ENCODE peak calls at places on chromosome 11, in four cellular contexts. B is K562, K is WTC11, Y is HepG2. I is an unnamed sample.

GRCh38 chr11:6402561-6402981 is 12.3 kb downstream of the SMPD1 start:
- DNase-seq in B (no peak), K (no peak), Y (no peak), I (peak)

GRCh38 chr11:30876656-30877371 is 290.7 kb upstream of the MPPED2 start:
- DNase-seq in B (no peak), K (no peak), Y (no peak), I (no peak)

GRCh38 chr11:70191495-70192140 is 11.5 kb upstream of the FADD start:
- DNase-seq in B (peak), Y (peak), K (peak), I (no peak)

GRCh38 chr11:101583180-101584128 is at the start of gene TRPC6:
- DNase-seq in K (peak), Y (no peak), B (no peak), I (no peak)

GRCh38 chr11:31809543-31809856 is 1.6 kb downstream of the PAX6 start:
- DNase-seq in B (no peak), K (no peak), Y (no peak), I (no peak)

GRCh38 chr11:113447621-113448310 is 27.4 kb downstream of the DRD2 start:
- DNase-seq in K (no peak), B (no peak), Y (no peak), I (no peak)

GRCh38 chr11:88354909-88355308 is 17.4 kb upstream of the CTSC start:
- DNase-seq in Y (no peak), K (no peak), B (no peak), I (peak)

GRCh38 chr11:125934473-125934872 is 11.4 kb upstream of the VSIG10L2 start:
- DNase-seq in K (no peak), Y (no peak), B (no peak), I (no peak)

GRCh38 chr11:33598426-33599069 is 102.1 kb downstream of the C11orf91 start:
- DNase-seq in Y (no peak), B (no peak), K (peak), I (no peak)

GRCh38 chr11:47908198-47908597 is 60.0 kb upstream of the NUP160 start:
- DNase-seq in B (no peak), Y (no peak), K (no peak), I (no peak)

GRCh38 chr11:44968510-44968909 is 17.8 kb upstream of the TP53I11 start:
- DNase-seq in Y (no peak), K (no peak), B (no peak), I (no peak)

GRCh38 chr11:47797633-47798032 is 30.5 kb upstream of the FNBP4 start:
- DNase-seq in K (no peak), Y (no peak), B (no peak), I (no peak)

GRCh38 chr11:10418259-10418949 is 36.7 kb upstream of the AMPD3 start:
- DNase-seq in Y (no peak), K (no peak), B (no peak), I (no peak)

GRCh38 chr11:36356201-36356600 is 60.1 kb downstream of the PRR5L start:
- DNase-seq in Y (no peak), K (no peak), B (no peak), I (peak)

GRCh38 chr11:122681731-122682130 is 26.2 kb downstream of the UBASH3B start:
- DNase-seq in K (no peak), B (no peak), Y (no peak), I (no peak)

GRCh38 chr11:8899119-8899753 is 11.8 kb upstream of the AKIP1 start:
- DNase-seq in K (no peak), Y (no peak), B (no peak), I (no peak)

GRCh38 chr11:131136476-131136875 is 220.2 kb upstream of the SNX19 start:
- DNase-seq in K (no peak), Y (no peak), B (no peak), I (no peak)

GRCh38 chr11:122344281-122344680 is 228.3 kb upstream of the BLID start:
- DNase-seq in K (no peak), Y (no peak), B (no peak), I (no peak)

GRCh38 chr11:94650756-94651155 is 83.6 kb downstream of the PIWIL4 start:
- DNase-seq in Y (no peak), K (no peak), B (no peak), I (no peak)

GRCh38 chr11:11849127-11849746 is 7.5 kb downstream of the USP47 start:
- DNase-seq in B (peak), K (peak), Y (peak), I (peak)

GRCh38 chr11:1632053-1632714 is 2.6 kb downstream of the KRTAP5-5 start:
- DNase-seq in Y (no peak), K (no peak), B (no peak), I (no peak)

GRCh38 chr11:45538939-45539338 is 126.5 kb downstream of the CHST1 start:
- DNase-seq in Y (no peak), B (no peak), K (no peak), I (no peak)

GRCh38 chr11:17752144-17752543 is 17.6 kb downstream of the KCNC1 start:
- DNase-seq in B (no peak), Y (no peak), K (no peak), I (no peak)

GRCh38 chr11:69892237-69892985 is 73.2 kb upstream of the FGF3 start:
- DNase-seq in K (peak), Y (peak), B (peak), I (no peak)

GRCh38 chr11:67795746-67796145 is 121.3 kb upstream of the ALDH3B2 start:
- DNase-seq in K (no peak), Y (no peak), B (no peak), I (no peak)

GRCh38 chr11:60848714-60849151 is 6.8 kb downstream of the CCDC86 start:
- DNase-seq in K (no peak), B (no peak), Y (no peak), I (no peak)

GRCh38 chr11:112797653-112798293 is 163.4 kb upstream of the NCAM1 start:
- DNase-seq in K (peak), Y (peak), B (peak), I (no peak)

GRCh38 chr11:41983458-41983857 is 524.0 kb upstream of the LRRC4C start:
- DNase-seq in K (no peak), B (no peak), Y (no peak), I (no peak)

GRCh38 chr11:83583953-83584352 is 297.8 kb upstream of the CCDC90B start:
- DNase-seq in B (no peak), K (no peak), Y (no peak), I (peak)

GRCh38 chr11:92735039-92735438 is 234.4 kb upstream of the MTNR1B start:
- DNase-seq in K (no peak), Y (no peak), B (no peak), I (no peak)
- TF ChIP-seq NR2C2 in K (no peak), Y (no peak), B (no peak), I (no peak)

GRCh38 chr11:65870706-65871681 is 1.6 kb downstream of the EFEMP2 start:
- DNase-seq in B (no peak), K (no peak), Y (no peak), I (no peak)

GRCh38 chr11:65873280-65874156 is 918 bp upstream of the EFEMP2 start:
- DNase-seq in K (peak), B (peak), Y (peak), I (peak)

GRCh38 chr11:65870307-65870658 is 2.3 kb downstream of the EFEMP2 start:
- DNase-seq in Y (no peak), B (no peak), K (no peak), I (no peak)

GRCh38 chr11:65871811-65872548 is 620 bp downstream of the EFEMP2 start:
- DNase-seq in Y (no peak), K (peak), B (no peak), I (no peak)

DNA sequence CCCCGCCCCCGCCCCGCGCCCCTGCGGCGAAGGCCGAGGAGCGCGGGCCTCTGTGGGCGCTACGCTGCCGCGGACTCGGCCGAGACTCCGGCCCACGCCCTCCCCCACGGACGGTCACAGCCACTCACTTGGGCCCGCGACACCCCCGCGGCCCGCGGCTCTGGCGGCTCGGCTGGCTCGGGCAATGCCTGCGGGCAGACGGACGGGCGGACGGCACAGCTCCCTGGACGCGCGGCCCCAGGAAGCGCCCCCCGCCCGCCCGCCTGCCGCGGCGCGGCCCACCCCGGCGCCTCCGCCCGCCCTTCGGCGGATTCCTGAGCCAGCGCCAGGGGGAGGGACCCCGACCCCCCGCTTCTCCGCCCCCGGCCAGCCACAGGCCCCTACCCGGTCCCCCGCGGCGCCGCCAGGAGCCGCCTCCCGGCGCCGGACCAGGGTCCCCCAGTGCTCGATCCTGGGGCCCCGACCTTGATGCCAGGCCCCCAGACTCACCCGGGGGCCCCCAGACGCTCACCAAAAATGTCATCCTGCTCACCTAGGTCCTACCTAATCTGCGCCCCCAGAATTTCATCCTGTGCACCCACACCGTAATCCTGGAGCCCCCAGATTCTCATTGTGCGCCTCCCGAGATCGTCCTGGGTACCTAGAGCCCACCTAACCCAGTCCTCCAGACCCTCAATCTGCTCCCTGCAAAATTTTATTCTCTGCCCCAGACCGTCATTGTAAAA is at the start of gene EFEMP2:
- DNase-seq in Y (no peak), K (no peak), B (no peak), I (no peak)
- TF ChIP-seq NR2C2 in Y (no peak), K (no peak), B (no peak), I (no peak)

GRCh38 chr11:64742087-64742939 is 1.6 kb downstream of the RASGRP2 start:
- DNase-seq in K (peak), B (peak), Y (no peak), I (no peak)

GRCh38 chr11:64743591-64744543 is at the start of gene RASGRP2:
- DNase-seq in K (peak), Y (peak), B (peak), I (no peak)

GRCh38 chr11:64744544-64745218 is 739 bp upstream of the RASGRP2 start:
- DNase-seq in K (no peak), B (peak), Y (no peak), I (no peak)

GRCh38 chr11:64741393-64742086 is 2.4 kb downstream of the RASGRP2 start:
- DNase-seq in Y (no peak), K (peak), B (no peak), I (no peak)

DNA sequence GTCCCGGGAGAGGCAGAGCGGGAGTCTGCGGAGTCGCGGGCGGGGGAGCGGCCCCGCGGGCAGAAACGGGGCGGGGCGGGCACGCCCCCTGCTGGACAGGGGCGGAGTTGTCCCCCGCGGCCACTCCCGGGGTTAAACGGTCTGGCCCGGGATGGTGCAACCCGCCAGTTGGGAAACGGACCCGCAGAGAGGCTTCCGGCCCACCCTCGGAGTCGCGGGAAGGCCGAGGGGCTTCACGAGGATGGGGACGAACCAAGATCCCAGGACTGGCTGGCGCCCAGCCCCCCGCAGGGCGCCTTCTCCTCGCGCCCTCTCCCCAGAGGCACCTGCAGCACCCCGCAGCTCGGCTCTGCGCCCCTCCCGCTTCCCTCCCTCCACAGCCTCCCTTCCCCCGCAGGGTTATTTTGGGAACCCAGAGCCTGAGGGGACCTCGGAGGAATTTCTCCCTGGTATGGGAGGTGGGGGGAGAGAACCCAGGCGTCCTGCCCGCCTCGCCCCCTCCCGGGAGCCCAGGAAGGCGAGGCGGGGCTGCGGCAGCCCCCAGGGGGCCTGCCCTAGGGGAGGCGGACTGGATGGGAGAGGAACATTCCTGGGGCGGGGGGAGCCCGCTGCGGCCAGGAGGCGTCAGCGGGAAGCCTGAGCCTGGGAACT is 877 bp downstream of the RASGRP2 start:
- DNase-seq in B (peak), Y (no peak), K (peak), I (no peak)
- TF ChIP-seq NR2C2 in B (peak), Y (peak), K (no peak), I (no peak)

GRCh38 chr11:73931951-73932350 is 18.9 kb upstream of the DNAJB13 start:
- DNase-seq in K (no peak), B (no peak), Y (no peak), I (no peak)
- TF ChIP-seq NR2C2 in K (no peak), B (no peak), Y (no peak), I (no peak)

I was measured in GM12878.